ENCODE peak calls at places on chromosomes 11 and 22, in six cellular contexts. One of them, this sample, is unnamed. For H3K9me3, the result is how much of the 10 kb centered on the place peaks cover.

GRCh38 chr11:110003426-110003825 is 89.8 kb upstream of the ZC3H12C start:
- DNase-seq in AG04450: no peak
- DNase-seq in testis: no peak
- DNase-seq in IMR-90: no peak
- DNase-seq in cardiac muscle cell: no peak
- DNase-seq in BE2C: no peak
- DNase-seq in this sample: no peak

GRCh38 chr11:34682822-34683221 is 61.9 kb downstream of the EHF start:
- DNase-seq in BE2C: no peak
- DNase-seq in cardiac muscle cell: peak
- DNase-seq in testis: no peak
- DNase-seq in IMR-90: peak
- DNase-seq in AG04450: no peak
- DNase-seq in this sample: no peak

GRCh38 chr11:69388661-69389060 is 92.8 kb upstream of the LINC01488 start:
- DNase-seq in cardiac muscle cell: no peak
- DNase-seq in AG04450: no peak
- DNase-seq in BE2C: no peak
- DNase-seq in testis: no peak
- DNase-seq in IMR-90: no peak
- DNase-seq in this sample: no peak

GRCh38 chr11:31262761-31263160 is 106.8 kb downstream of the DCDC1 start:
- DNase-seq in IMR-90: peak
- DNase-seq in testis: no peak
- DNase-seq in BE2C: no peak
- DNase-seq in cardiac muscle cell: no peak
- DNase-seq in AG04450: no peak
- DNase-seq in this sample: no peak

GRCh38 chr11:105619556-105619955 is 9.7 kb downstream of the GRIA4 start:
- DNase-seq in IMR-90: no peak
- DNase-seq in BE2C: no peak
- DNase-seq in AG04450: no peak
- DNase-seq in cardiac muscle cell: no peak
- DNase-seq in testis: no peak
- DNase-seq in this sample: no peak

GRCh38 chr22:30574095-30574981 is at the start of gene GAL3ST1:
- DNase-seq in cardiac muscle cell: no peak
- DNase-seq in testis: no peak
- DNase-seq in IMR-90: no peak
- DNase-seq in AG04450: no peak
- DNase-seq in BE2C: peak
- DNase-seq in this sample: peak

GRCh38 chr11:103488021-103488420 is 378.8 kb downstream of the DYNC2H1 start:
- DNase-seq in BE2C: no peak
- DNase-seq in testis: no peak
- DNase-seq in AG04450: no peak
- DNase-seq in IMR-90: no peak
- DNase-seq in cardiac muscle cell: no peak
- DNase-seq in this sample: no peak

GRCh38 chr11:22536036-22536435 is 89.6 kb downstream of the FANCF start:
- DNase-seq in BE2C: no peak
- DNase-seq in AG04450: no peak
- DNase-seq in cardiac muscle cell: no peak
- DNase-seq in IMR-90: no peak
- DNase-seq in testis: no peak
- DNase-seq in this sample: no peak

GRCh38 chr11:2762451-2762850 is 62.7 kb upstream of the KCNQ1OT1 start:
- DNase-seq in BE2C: no peak
- DNase-seq in testis: peak
- DNase-seq in IMR-90: no peak
- DNase-seq in AG04450: no peak
- DNase-seq in cardiac muscle cell: no peak
- DNase-seq in this sample: no peak

GRCh38 chr11:7571640-7572000 is 57.8 kb downstream of the PPFIBP2 start:
- DNase-seq in BE2C: peak
- DNase-seq in AG04450: peak
- DNase-seq in IMR-90: peak
- DNase-seq in testis: peak
- DNase-seq in cardiac muscle cell: peak
- DNase-seq in this sample: peak

GRCh38 chr11:125514336-125515101 is 18.5 kb upstream of the FEZ1 start:
- DNase-seq in testis: no peak
- DNase-seq in AG04450: no peak
- DNase-seq in BE2C: no peak
- DNase-seq in IMR-90: peak
- DNase-seq in cardiac muscle cell: peak
- DNase-seq in this sample: no peak

GRCh38 chr11:11513438-11513837 is 108.4 kb downstream of the GALNT18 start:
- DNase-seq in testis: no peak
- DNase-seq in IMR-90: no peak
- DNase-seq in AG04450: no peak
- DNase-seq in cardiac muscle cell: peak
- DNase-seq in BE2C: no peak
- DNase-seq in this sample: no peak

GRCh38 chr22:45159652-45160462 is 3.9 kb upstream of the NUP50 start:
- DNase-seq in BE2C: no peak
- DNase-seq in testis: no peak
- DNase-seq in AG04450: no peak
- DNase-seq in cardiac muscle cell: peak
- DNase-seq in IMR-90: peak
- DNase-seq in this sample: peak

GRCh38 chr22:20242393-20243175 is 25.5 kb downstream of the RTN4R start:
- DNase-seq in testis: no peak
- DNase-seq in BE2C: no peak
- DNase-seq in AG04450: no peak
- DNase-seq in cardiac muscle cell: no peak
- DNase-seq in IMR-90: no peak
- DNase-seq in this sample: no peak

GRCh38 chr11:34345991-34346480 is 11.8 kb downstream of the ABTB2 start:
- DNase-seq in AG04450: no peak
- DNase-seq in IMR-90: peak
- DNase-seq in testis: peak
- DNase-seq in cardiac muscle cell: peak
- DNase-seq in BE2C: no peak
- DNase-seq in this sample: no peak

GRCh38 chr11:292211-293121 is 3.5 kb downstream of the PGGHG start:
- DNase-seq in IMR-90: no peak
- DNase-seq in cardiac muscle cell: no peak
- DNase-seq in BE2C: no peak
- DNase-seq in testis: no peak
- DNase-seq in AG04450: no peak
- DNase-seq in this sample: no peak

GRCh38 chr11:65855927-65856363 is 2.0 kb downstream of the CFL1 start:
- DNase-seq in BE2C: no peak
- DNase-seq in cardiac muscle cell: no peak
- DNase-seq in testis: no peak
- DNase-seq in AG04450: no peak
- DNase-seq in IMR-90: no peak
- DNase-seq in this sample: no peak

GRCh38 chr22:38338772-38339379 is 21.6 kb upstream of the CSNK1E start:
- DNase-seq in IMR-90: no peak
- DNase-seq in AG04450: no peak
- DNase-seq in BE2C: peak
- DNase-seq in testis: no peak
- DNase-seq in cardiac muscle cell: no peak
- DNase-seq in this sample: peak

GRCh38 chr22:44587004-44587793 is 89.2 kb upstream of the RTL6 start:
- DNase-seq in IMR-90: peak
- DNase-seq in BE2C: peak
- DNase-seq in testis: no peak
- DNase-seq in AG04450: no peak
- DNase-seq in cardiac muscle cell: peak
- DNase-seq in this sample: no peak

GRCh38 chr11:57641426-57641825 is 8.3 kb downstream of the YPEL4 start:
- DNase-seq in testis: no peak
- DNase-seq in cardiac muscle cell: peak
- DNase-seq in BE2C: no peak
- DNase-seq in AG04450: peak
- DNase-seq in IMR-90: peak
- DNase-seq in this sample: no peak

GRCh38 chr11:57645716-57646085 is 4.0 kb downstream of the YPEL4 start:
- DNase-seq in BE2C: no peak
- DNase-seq in cardiac muscle cell: no peak
- DNase-seq in AG04450: no peak
- DNase-seq in testis: no peak
- DNase-seq in IMR-90: no peak
- DNase-seq in this sample: no peak

GRCh38 chr11:57646221-57646620 is 3.5 kb downstream of the YPEL4 start:
- DNase-seq in BE2C: no peak
- DNase-seq in cardiac muscle cell: peak
- DNase-seq in IMR-90: no peak
- DNase-seq in testis: no peak
- DNase-seq in AG04450: no peak
- DNase-seq in this sample: no peak

GRCh38 chr11:57644748-57645715 is 4.7 kb downstream of the YPEL4 start:
- DNase-seq in IMR-90: peak
- DNase-seq in testis: peak
- DNase-seq in AG04450: no peak
- DNase-seq in BE2C: peak
- DNase-seq in cardiac muscle cell: peak
- DNase-seq in this sample: peak

GRCh38 chr11:57643802-57644201 is 5.9 kb downstream of the YPEL4 start:
- DNase-seq in cardiac muscle cell: peak
- DNase-seq in testis: no peak
- DNase-seq in IMR-90: peak
- DNase-seq in BE2C: no peak
- DNase-seq in AG04450: no peak
- DNase-seq in this sample: no peak
- TF ChIP-seq CTCF in cardiac muscle cell: peak
- TF ChIP-seq CTCF in testis: no peak
- TF ChIP-seq CTCF in IMR-90: no peak
- TF ChIP-seq CTCF in BE2C: no peak
- TF ChIP-seq CTCF in AG04450: peak
- TF ChIP-seq CTCF in this sample: peak

GRCh38 chr22:47593291-47593690 is 830.8 kb downstream of the TBC1D22A start:
- DNase-seq in AG04450: no peak
- DNase-seq in IMR-90: no peak
- DNase-seq in cardiac muscle cell: no peak
- DNase-seq in testis: no peak
- DNase-seq in BE2C: no peak
- DNase-seq in this sample: no peak

GRCh38 chr22:47591709-47592108 is 829.3 kb downstream of the TBC1D22A start:
- DNase-seq in IMR-90: no peak
- DNase-seq in testis: no peak
- DNase-seq in AG04450: no peak
- DNase-seq in BE2C: no peak
- DNase-seq in cardiac muscle cell: no peak
- DNase-seq in this sample: no peak

GRCh38 chr22:47592791-47593190 is 830.3 kb downstream of the TBC1D22A start:
- DNase-seq in IMR-90: no peak
- DNase-seq in testis: no peak
- DNase-seq in BE2C: no peak
- DNase-seq in AG04450: no peak
- DNase-seq in cardiac muscle cell: no peak
- DNase-seq in this sample: no peak

GRCh38 chr22:47595122-47595521 is 832.7 kb downstream of the TBC1D22A start:
- DNase-seq in testis: no peak
- DNase-seq in IMR-90: no peak
- DNase-seq in cardiac muscle cell: no peak
- DNase-seq in AG04450: no peak
- DNase-seq in BE2C: no peak
- DNase-seq in this sample: no peak

GRCh38 chr22:47593911-47594311 is 831.5 kb downstream of the TBC1D22A start:
- DNase-seq in testis: no peak
- DNase-seq in IMR-90: no peak
- DNase-seq in BE2C: no peak
- DNase-seq in AG04450: no peak
- DNase-seq in cardiac muscle cell: no peak
- DNase-seq in this sample: no peak
- H3K9me3 ChIP-seq in testis: under half
- H3K9me3 ChIP-seq in IMR-90: half or more
- H3K9me3 ChIP-seq in BE2C: under half
- H3K9me3 ChIP-seq in AG04450: half or more
- H3K9me3 ChIP-seq in cardiac muscle cell: under half
- H3K9me3 ChIP-seq in this sample: under half

GRCh38 chr11:14350215-14350614 is 8.8 kb downstream of the RRAS2 start:
- DNase-seq in testis: no peak
- DNase-seq in AG04450: no peak
- DNase-seq in IMR-90: no peak
- DNase-seq in cardiac muscle cell: no peak
- DNase-seq in BE2C: no peak
- DNase-seq in this sample: no peak

GRCh38 chr11:14346303-14346702 is 12.7 kb downstream of the RRAS2 start:
- DNase-seq in BE2C: no peak
- DNase-seq in cardiac muscle cell: no peak
- DNase-seq in IMR-90: no peak
- DNase-seq in AG04450: no peak
- DNase-seq in testis: no peak
- DNase-seq in this sample: no peak

GRCh38 chr11:14347494-14347893 is 11.5 kb downstream of the RRAS2 start:
- DNase-seq in cardiac muscle cell: no peak
- DNase-seq in testis: no peak
- DNase-seq in BE2C: no peak
- DNase-seq in IMR-90: no peak
- DNase-seq in AG04450: no peak
- DNase-seq in this sample: no peak

GRCh38 chr11:14345668-14346067 is 13.3 kb downstream of the RRAS2 start:
- DNase-seq in testis: no peak
- DNase-seq in cardiac muscle cell: no peak
- DNase-seq in AG04450: no peak
- DNase-seq in IMR-90: peak
- DNase-seq in BE2C: no peak
- DNase-seq in this sample: no peak

DNA sequence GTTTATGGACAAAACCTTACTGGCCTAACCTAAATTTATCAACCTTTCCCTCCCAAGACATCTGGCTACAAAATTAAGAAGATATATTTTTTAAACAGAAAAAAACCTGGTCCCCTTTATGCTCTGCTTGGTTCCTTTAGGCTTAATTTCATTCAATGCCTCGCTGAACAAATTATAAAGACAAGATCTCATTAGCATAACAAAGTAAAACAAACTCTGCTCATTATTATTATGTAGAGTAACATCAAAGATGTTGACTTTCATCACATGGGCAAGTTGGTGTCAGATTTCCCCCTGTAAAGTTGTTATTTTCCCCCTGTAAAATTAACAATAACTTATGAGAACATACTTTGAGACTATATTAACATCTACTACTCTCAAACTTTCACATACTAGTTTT is 11.0 kb downstream of the RRAS2 start:
- DNase-seq in IMR-90: no peak
- DNase-seq in BE2C: no peak
- DNase-seq in cardiac muscle cell: no peak
- DNase-seq in testis: no peak
- DNase-seq in AG04450: no peak
- DNase-seq in this sample: no peak
- H3K4me3 ChIP-seq in IMR-90: no peak
- H3K4me3 ChIP-seq in BE2C: no peak
- H3K4me3 ChIP-seq in cardiac muscle cell: no peak
- H3K4me3 ChIP-seq in testis: no peak
- H3K4me3 ChIP-seq in AG04450: no peak
- H3K4me3 ChIP-seq in this sample: no peak

DNA sequence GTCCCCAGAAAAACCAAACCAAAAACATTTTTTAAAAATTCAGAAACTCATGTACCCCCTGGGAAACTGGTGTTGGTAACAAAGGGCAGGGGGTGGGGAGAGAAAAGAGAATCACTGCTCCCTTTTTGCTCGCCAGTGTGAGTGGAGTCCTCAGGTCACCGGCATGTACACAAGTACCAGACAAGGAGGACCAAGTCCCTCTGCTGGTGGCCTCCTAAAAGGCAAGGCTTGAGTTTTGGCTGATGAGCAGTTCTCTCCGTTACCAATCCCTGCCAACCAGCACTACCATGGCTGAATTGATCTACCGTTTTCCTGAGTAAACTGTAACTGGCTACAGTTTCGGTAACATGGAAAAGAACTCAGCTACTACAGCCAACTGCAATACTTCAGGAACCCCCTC is 22.0 kb downstream of the APOL5 start:
- DNase-seq in BE2C: no peak
- DNase-seq in testis: no peak
- DNase-seq in AG04450: no peak
- DNase-seq in IMR-90: no peak
- DNase-seq in cardiac muscle cell: no peak
- DNase-seq in this sample: peak
- TF ChIP-seq CTCF in BE2C: peak
- TF ChIP-seq CTCF in testis: peak
- TF ChIP-seq CTCF in AG04450: peak
- TF ChIP-seq CTCF in IMR-90: peak
- TF ChIP-seq CTCF in cardiac muscle cell: peak
- TF ChIP-seq CTCF in this sample: peak